ENCODE peak calls at places on chromosomes 6 and 20, in nine cellular contexts. One of them, this sample, is unnamed.

GRCh38 chr20:63309261-63310071 is 16.5 kb downstream of the COL20A1 start:
- DNase-seq in colonic mucosa: no peak
- DNase-seq in breast epithelium: no peak
- DNase-seq in HL-60: no peak
- DNase-seq in psoas muscle: no peak
- DNase-seq in Panc1: no peak
- DNase-seq in SK-N-SH: peak
- DNase-seq in tibial nerve: no peak
- DNase-seq in fibroblast of mammary gland: peak
- DNase-seq in this sample: no peak

GRCh38 chr20:57260959-57261357 is 5.5 kb downstream of the BMP7 start:
- DNase-seq in colonic mucosa: no peak
- DNase-seq in breast epithelium: no peak
- DNase-seq in HL-60: no peak
- DNase-seq in psoas muscle: no peak
- DNase-seq in Panc1: no peak
- DNase-seq in SK-N-SH: no peak
- DNase-seq in tibial nerve: no peak
- DNase-seq in fibroblast of mammary gland: no peak
- DNase-seq in this sample: no peak

GRCh38 chr20:62860924-62861691 is 514 bp downstream of the TCFL5 start:
- DNase-seq in colonic mucosa: no peak
- DNase-seq in breast epithelium: peak
- DNase-seq in HL-60: no peak
- DNase-seq in psoas muscle: peak
- DNase-seq in Panc1: no peak
- DNase-seq in SK-N-SH: peak
- DNase-seq in tibial nerve: no peak
- DNase-seq in fibroblast of mammary gland: no peak
- DNase-seq in this sample: no peak

GRCh38 chr6:39347201-39347600 is 24.7 kb upstream of the KCNK16 start:
- DNase-seq in colonic mucosa: no peak
- DNase-seq in breast epithelium: no peak
- DNase-seq in HL-60: no peak
- DNase-seq in psoas muscle: no peak
- DNase-seq in Panc1: no peak
- DNase-seq in SK-N-SH: no peak
- DNase-seq in tibial nerve: no peak
- DNase-seq in fibroblast of mammary gland: no peak
- DNase-seq in this sample: no peak

GRCh38 chr6:36297511-36297910 is 27.7 kb downstream of the PNPLA1 start:
- DNase-seq in colonic mucosa: no peak
- DNase-seq in breast epithelium: no peak
- DNase-seq in HL-60: no peak
- DNase-seq in psoas muscle: no peak
- DNase-seq in Panc1: no peak
- DNase-seq in SK-N-SH: no peak
- DNase-seq in tibial nerve: no peak
- DNase-seq in fibroblast of mammary gland: no peak
- DNase-seq in this sample: no peak

GRCh38 chr6:44549516-44549915 is 162.0 kb downstream of the CDC5L start:
- DNase-seq in colonic mucosa: no peak
- DNase-seq in breast epithelium: no peak
- DNase-seq in HL-60: no peak
- DNase-seq in psoas muscle: no peak
- DNase-seq in Panc1: no peak
- DNase-seq in SK-N-SH: no peak
- DNase-seq in tibial nerve: no peak
- DNase-seq in fibroblast of mammary gland: no peak
- DNase-seq in this sample: no peak

GRCh38 chr6:88301888-88302768 is 136.0 kb upstream of the CNR1 start:
- DNase-seq in colonic mucosa: no peak
- DNase-seq in breast epithelium: no peak
- DNase-seq in HL-60: no peak
- DNase-seq in psoas muscle: no peak
- DNase-seq in Panc1: no peak
- DNase-seq in SK-N-SH: no peak
- DNase-seq in tibial nerve: no peak
- DNase-seq in fibroblast of mammary gland: peak
- DNase-seq in this sample: no peak

GRCh38 chr20:4684837-4685413 is 36.8 kb upstream of the PRND start:
- DNase-seq in colonic mucosa: no peak
- DNase-seq in breast epithelium: no peak
- DNase-seq in HL-60: no peak
- DNase-seq in psoas muscle: no peak
- DNase-seq in Panc1: no peak
- DNase-seq in SK-N-SH: no peak
- DNase-seq in tibial nerve: no peak
- DNase-seq in fibroblast of mammary gland: peak
- DNase-seq in this sample: no peak

GRCh38 chr20:1417273-1417672 is 24.4 kb upstream of the FKBP1A start:
- DNase-seq in colonic mucosa: no peak
- DNase-seq in breast epithelium: no peak
- DNase-seq in HL-60: no peak
- DNase-seq in psoas muscle: no peak
- DNase-seq in Panc1: no peak
- DNase-seq in SK-N-SH: no peak
- DNase-seq in tibial nerve: no peak
- DNase-seq in fibroblast of mammary gland: peak
- DNase-seq in this sample: no peak

GRCh38 chr6:104704191-104704590 is 155.5 kb downstream of the HACE1 start:
- DNase-seq in colonic mucosa: no peak
- DNase-seq in breast epithelium: no peak
- DNase-seq in HL-60: no peak
- DNase-seq in psoas muscle: no peak
- DNase-seq in Panc1: no peak
- DNase-seq in SK-N-SH: no peak
- DNase-seq in tibial nerve: no peak
- DNase-seq in fibroblast of mammary gland: no peak
- DNase-seq in this sample: no peak

GRCh38 chr6:104698979-104699378 is 160.7 kb downstream of the HACE1 start:
- DNase-seq in colonic mucosa: no peak
- DNase-seq in breast epithelium: no peak
- DNase-seq in HL-60: no peak
- DNase-seq in psoas muscle: no peak
- DNase-seq in Panc1: no peak
- DNase-seq in SK-N-SH: no peak
- DNase-seq in tibial nerve: no peak
- DNase-seq in fibroblast of mammary gland: no peak
- DNase-seq in this sample: no peak

GRCh38 chr6:104699598-104700329 is 160.0 kb downstream of the HACE1 start:
- DNase-seq in colonic mucosa: no peak
- DNase-seq in breast epithelium: no peak
- DNase-seq in HL-60: no peak
- DNase-seq in psoas muscle: no peak
- DNase-seq in Panc1: no peak
- DNase-seq in SK-N-SH: peak
- DNase-seq in tibial nerve: no peak
- DNase-seq in fibroblast of mammary gland: no peak
- DNase-seq in this sample: no peak

GRCh38 chr6:104702126-104702841 is 157.4 kb downstream of the HACE1 start:
- DNase-seq in colonic mucosa: no peak
- DNase-seq in breast epithelium: no peak
- DNase-seq in HL-60: no peak
- DNase-seq in psoas muscle: no peak
- DNase-seq in Panc1: no peak
- DNase-seq in SK-N-SH: peak
- DNase-seq in tibial nerve: no peak
- DNase-seq in fibroblast of mammary gland: no peak
- DNase-seq in this sample: no peak

DNA sequence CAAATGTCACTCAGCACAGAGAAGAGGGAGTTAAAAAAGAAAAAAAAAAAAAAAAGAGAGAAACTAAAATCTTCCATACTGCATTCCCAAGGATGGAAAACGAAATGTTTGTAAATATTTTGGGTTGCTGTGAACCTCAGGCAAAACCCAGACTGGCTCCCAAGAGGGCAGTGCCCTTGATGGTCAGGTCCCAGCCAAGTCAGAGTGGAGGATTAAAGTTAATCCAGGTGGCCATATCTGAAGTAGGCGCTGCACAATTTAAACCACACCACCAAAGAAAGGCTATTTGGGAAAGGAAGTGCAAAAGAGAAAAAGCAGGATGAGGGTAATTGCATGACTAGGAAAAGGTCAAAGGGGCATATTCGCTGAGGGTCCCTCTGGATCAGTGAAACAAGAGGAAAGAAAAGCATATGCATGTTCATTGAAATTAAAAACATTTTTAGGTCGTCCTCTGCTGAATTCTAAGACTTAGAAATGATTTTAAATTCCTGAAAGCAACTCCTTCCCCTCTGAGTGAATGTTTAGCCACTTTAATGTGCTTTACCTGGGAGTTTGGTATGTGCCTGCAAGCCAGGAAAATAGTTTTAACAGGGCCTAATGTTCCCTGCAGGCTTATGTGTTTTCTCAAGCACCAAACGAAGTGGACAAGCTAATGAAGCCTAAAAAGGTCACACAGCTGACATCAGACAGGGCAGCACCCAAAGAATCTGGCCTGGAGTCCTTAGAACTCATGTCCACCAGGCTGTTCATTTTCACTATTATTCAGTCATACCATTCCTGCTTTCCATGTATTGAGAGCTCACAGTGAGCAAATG is 159.1 kb downstream of the HACE1 start:
- DNase-seq in colonic mucosa: no peak
- DNase-seq in breast epithelium: no peak
- DNase-seq in HL-60: no peak
- DNase-seq in psoas muscle: no peak
- DNase-seq in Panc1: no peak
- DNase-seq in SK-N-SH: no peak
- DNase-seq in tibial nerve: no peak
- DNase-seq in fibroblast of mammary gland: no peak
- DNase-seq in this sample: no peak
- H3K4me3 ChIP-seq in colonic mucosa: no peak
- H3K4me3 ChIP-seq in breast epithelium: no peak
- H3K4me3 ChIP-seq in HL-60: no peak
- H3K4me3 ChIP-seq in psoas muscle: no peak
- H3K4me3 ChIP-seq in Panc1: no peak
- H3K4me3 ChIP-seq in SK-N-SH: no peak
- H3K4me3 ChIP-seq in tibial nerve: no peak
- H3K4me3 ChIP-seq in fibroblast of mammary gland: no peak
- H3K4me3 ChIP-seq in this sample: no peak

DNA sequence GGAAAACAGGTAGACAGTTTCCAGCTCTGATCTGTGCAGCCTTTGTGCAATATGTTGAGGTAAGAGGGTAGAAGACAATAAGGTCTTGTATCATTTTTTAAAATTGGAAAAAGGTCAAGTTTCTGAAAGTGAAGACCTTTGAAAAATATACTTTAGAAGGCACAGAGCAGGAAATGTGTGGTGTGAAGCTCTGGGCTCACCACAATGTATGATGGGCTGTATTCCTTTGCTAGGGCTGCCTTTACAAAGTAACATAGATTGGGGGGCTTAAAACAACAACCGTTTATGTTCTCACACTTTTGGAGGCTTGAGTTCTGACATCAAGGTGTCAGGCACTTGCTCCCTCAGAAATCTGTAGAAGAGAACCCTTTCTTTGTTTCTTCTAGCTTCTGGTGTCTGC is 514.2 kb upstream of the JARID2 start:
- DNase-seq in colonic mucosa: no peak
- DNase-seq in breast epithelium: no peak
- DNase-seq in HL-60: no peak
- DNase-seq in psoas muscle: no peak
- DNase-seq in Panc1: no peak
- DNase-seq in SK-N-SH: no peak
- DNase-seq in tibial nerve: no peak
- DNase-seq in fibroblast of mammary gland: no peak
- DNase-seq in this sample: no peak
- TF ChIP-seq CTCF in colonic mucosa: no peak
- TF ChIP-seq CTCF in breast epithelium: no peak
- TF ChIP-seq CTCF in HL-60: no peak
- TF ChIP-seq CTCF in psoas muscle: no peak
- TF ChIP-seq CTCF in Panc1: no peak
- TF ChIP-seq CTCF in SK-N-SH: no peak
- TF ChIP-seq CTCF in tibial nerve: no peak
- TF ChIP-seq CTCF in fibroblast of mammary gland: no peak
- TF ChIP-seq CTCF in this sample: no peak

DNA sequence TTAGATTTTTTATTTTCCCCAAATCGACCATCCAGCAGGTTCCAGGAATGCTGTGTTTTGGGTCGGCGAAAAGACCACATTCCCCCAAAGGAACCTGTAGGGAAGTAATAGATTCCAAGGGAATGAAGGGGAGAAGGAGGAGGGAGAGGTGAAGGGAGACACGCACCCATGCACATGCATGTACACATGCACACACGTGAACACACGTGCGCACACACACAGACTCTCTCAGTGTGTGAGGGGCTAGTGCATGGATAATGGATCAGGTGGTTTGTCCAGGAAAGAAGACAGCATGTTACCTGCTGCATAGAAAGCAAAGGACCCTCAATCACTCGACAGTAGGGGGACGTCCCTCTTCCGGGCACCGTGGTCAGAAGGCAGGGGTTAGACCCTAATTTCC is 52.4 kb upstream of the PDE10A start:
- DNase-seq in colonic mucosa: no peak
- DNase-seq in breast epithelium: no peak
- DNase-seq in HL-60: no peak
- DNase-seq in psoas muscle: no peak
- DNase-seq in Panc1: no peak
- DNase-seq in SK-N-SH: no peak
- DNase-seq in tibial nerve: no peak
- DNase-seq in fibroblast of mammary gland: no peak
- DNase-seq in this sample: no peak
- H3K4me3 ChIP-seq in colonic mucosa: no peak
- H3K4me3 ChIP-seq in breast epithelium: no peak
- H3K4me3 ChIP-seq in HL-60: no peak
- H3K4me3 ChIP-seq in psoas muscle: no peak
- H3K4me3 ChIP-seq in Panc1: no peak
- H3K4me3 ChIP-seq in SK-N-SH: no peak
- H3K4me3 ChIP-seq in tibial nerve: no peak
- H3K4me3 ChIP-seq in fibroblast of mammary gland: no peak
- H3K4me3 ChIP-seq in this sample: no peak

DNA sequence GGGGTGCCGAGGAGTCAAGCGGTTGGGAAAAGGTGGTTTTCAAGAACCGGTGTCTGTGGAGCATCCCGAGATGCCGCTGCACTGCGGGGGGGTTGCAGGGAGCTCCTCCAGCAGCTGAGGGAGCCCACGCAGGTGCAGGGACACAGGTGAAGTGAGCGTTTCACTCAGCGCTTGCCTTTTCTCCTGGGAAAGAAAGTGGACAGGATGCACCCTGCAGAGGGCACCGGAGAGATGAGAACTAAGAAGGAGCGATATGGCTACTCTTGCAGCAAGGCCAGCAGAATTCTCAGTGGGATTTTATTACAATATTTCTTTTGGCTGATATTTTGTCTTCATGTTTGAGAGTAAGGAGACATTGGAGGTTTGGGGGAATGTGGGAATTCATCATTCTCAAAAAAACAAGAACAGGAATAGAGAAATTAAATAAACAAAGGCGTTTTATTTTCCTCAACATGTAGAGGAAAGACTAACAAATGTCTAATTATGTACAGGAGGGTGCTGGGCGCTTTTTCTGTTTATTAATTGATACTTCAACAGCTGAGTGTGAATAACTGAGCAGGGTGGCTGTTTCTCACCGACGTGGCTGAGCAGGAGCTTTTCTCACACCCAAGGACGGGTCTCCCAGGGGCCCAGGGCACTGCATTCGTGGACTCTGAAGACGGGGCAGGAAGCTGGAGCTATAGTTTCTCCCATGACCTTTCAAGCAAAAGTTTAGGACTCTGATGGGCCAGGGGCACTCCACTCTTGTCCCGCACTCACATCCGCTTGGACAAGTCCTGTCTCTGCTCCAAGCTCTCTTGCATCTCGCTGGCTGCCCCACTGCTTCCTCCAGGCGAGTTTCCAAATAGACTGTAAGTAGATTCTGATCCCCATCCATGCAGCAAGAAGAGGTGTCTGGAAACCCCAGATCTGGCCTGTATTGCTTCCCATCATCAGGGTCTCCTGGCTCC is 176.1 kb downstream of the SMOC2 start:
- DNase-seq in colonic mucosa: no peak
- DNase-seq in breast epithelium: no peak
- DNase-seq in HL-60: no peak
- DNase-seq in psoas muscle: no peak
- DNase-seq in Panc1: no peak
- DNase-seq in SK-N-SH: peak
- DNase-seq in tibial nerve: no peak
- DNase-seq in fibroblast of mammary gland: no peak
- DNase-seq in this sample: no peak
- TF ChIP-seq CTCF in colonic mucosa: peak
- TF ChIP-seq CTCF in breast epithelium: no peak
- TF ChIP-seq CTCF in HL-60: no peak
- TF ChIP-seq CTCF in psoas muscle: peak
- TF ChIP-seq CTCF in Panc1: no peak
- TF ChIP-seq CTCF in SK-N-SH: no peak
- TF ChIP-seq CTCF in tibial nerve: peak
- TF ChIP-seq CTCF in fibroblast of mammary gland: no peak
- TF ChIP-seq CTCF in this sample: peak

This sample was measured in LNCaP clone FGC.